ENCODE peak calls at places on chromosome 2, in four cellular contexts. One of them, this sample, is unnamed. For H3K27me3, the result is how much of the 10 kb centered on the place peaks cover.

GRCh38 chr2:240705204-240705781 is 13.6 kb downstream of the AQP12A start:
- DNase-seq in PC-3: no peak
- DNase-seq in tibial nerve: no peak
- DNase-seq in mammary epithelial cell: no peak
- DNase-seq in this sample: no peak

GRCh38 chr2:73830871-73831401 is 2.2 kb downstream of the STAMBP start:
- DNase-seq in tibial nerve: no peak
- DNase-seq in PC-3: peak
- DNase-seq in mammary epithelial cell: peak
- DNase-seq in this sample: peak

GRCh38 chr2:20515293-20516220 is 68.7 kb downstream of the RHOB start:
- DNase-seq in mammary epithelial cell: no peak
- DNase-seq in PC-3: no peak
- DNase-seq in tibial nerve: no peak
- DNase-seq in this sample: no peak

GRCh38 chr2:71082402-71083252 is 14.2 kb downstream of the NAGK start:
- DNase-seq in mammary epithelial cell: no peak
- DNase-seq in PC-3: no peak
- DNase-seq in tibial nerve: no peak
- DNase-seq in this sample: no peak

GRCh38 chr2:130843321-130843985 is 6.7 kb downstream of the ARHGEF4 start:
- DNase-seq in mammary epithelial cell: no peak
- DNase-seq in tibial nerve: no peak
- DNase-seq in PC-3: no peak
- DNase-seq in this sample: no peak

GRCh38 chr2:69298261-69298660 is 88.8 kb downstream of the GFPT1 start:
- DNase-seq in mammary epithelial cell: peak
- DNase-seq in tibial nerve: no peak
- DNase-seq in PC-3: peak
- DNase-seq in this sample: peak

GRCh38 chr2:172698041-172698863 is 37.4 kb upstream of the RAPGEF4 start:
- DNase-seq in PC-3: peak
- DNase-seq in mammary epithelial cell: peak
- DNase-seq in tibial nerve: no peak
- DNase-seq in this sample: peak

GRCh38 chr2:47219970-47220369 is 64.9 kb upstream of the STPG4 start:
- DNase-seq in PC-3: no peak
- DNase-seq in mammary epithelial cell: no peak
- DNase-seq in tibial nerve: no peak
- DNase-seq in this sample: no peak

GRCh38 chr2:33616873-33617272 is 17.8 kb upstream of the FAM98A start:
- DNase-seq in tibial nerve: no peak
- DNase-seq in PC-3: no peak
- DNase-seq in mammary epithelial cell: no peak
- DNase-seq in this sample: no peak

GRCh38 chr2:240557101-240557751 is 562 bp downstream of the ANKMY1 start:
- DNase-seq in PC-3: no peak
- DNase-seq in tibial nerve: no peak
- DNase-seq in mammary epithelial cell: no peak
- DNase-seq in this sample: no peak

GRCh38 chr2:230162981-230163380 is 56.8 kb downstream of the SP110 start:
- DNase-seq in mammary epithelial cell: no peak
- DNase-seq in tibial nerve: no peak
- DNase-seq in PC-3: no peak
- DNase-seq in this sample: no peak

GRCh38 chr2:18860179-18860578 is 270.8 kb upstream of the NT5C1B start:
- DNase-seq in tibial nerve: no peak
- DNase-seq in mammary epithelial cell: no peak
- DNase-seq in PC-3: no peak
- DNase-seq in this sample: no peak

GRCh38 chr2:12715878-12716249 is 872 bp upstream of the TRIB2 start:
- DNase-seq in PC-3: peak
- DNase-seq in tibial nerve: peak
- DNase-seq in mammary epithelial cell: peak
- DNase-seq in this sample: no peak

GRCh38 chr2:177328056-177328455 is 63.5 kb upstream of the NFE2L2 start:
- DNase-seq in mammary epithelial cell: no peak
- DNase-seq in tibial nerve: no peak
- DNase-seq in PC-3: no peak
- DNase-seq in this sample: no peak

GRCh38 chr2:74648009-74648443 is at the start of gene M1AP:
- DNase-seq in mammary epithelial cell: no peak
- DNase-seq in tibial nerve: no peak
- DNase-seq in PC-3: no peak
- DNase-seq in this sample: no peak

GRCh38 chr2:239725551-239725890 is 299.6 kb downstream of the NDUFA10 start:
- DNase-seq in mammary epithelial cell: no peak
- DNase-seq in tibial nerve: no peak
- DNase-seq in PC-3: no peak
- DNase-seq in this sample: no peak

GRCh38 chr2:127092306-127092705 is 14.6 kb downstream of the BIN1 start:
- DNase-seq in PC-3: no peak
- DNase-seq in mammary epithelial cell: no peak
- DNase-seq in tibial nerve: no peak
- DNase-seq in this sample: no peak

GRCh38 chr2:109563294-109563693 is 50.5 kb downstream of the SEPTIN10 start:
- DNase-seq in PC-3: peak
- DNase-seq in mammary epithelial cell: no peak
- DNase-seq in tibial nerve: no peak
- DNase-seq in this sample: no peak

GRCh38 chr2:71934595-71935263 is 212.9 kb downstream of the CYP26B1 start:
- DNase-seq in PC-3: no peak
- DNase-seq in mammary epithelial cell: no peak
- DNase-seq in tibial nerve: no peak
- DNase-seq in this sample: no peak

GRCh38 chr2:28818053-28818452 is 7.4 kb downstream of the SPDYA start:
- DNase-seq in tibial nerve: no peak
- DNase-seq in mammary epithelial cell: no peak
- DNase-seq in PC-3: no peak
- DNase-seq in this sample: no peak

GRCh38 chr2:130850788-130851623 is 14.3 kb downstream of the ARHGEF4 start:
- DNase-seq in mammary epithelial cell: no peak
- DNase-seq in PC-3: no peak
- DNase-seq in tibial nerve: no peak
- DNase-seq in this sample: no peak

GRCh38 chr2:217964658-217965161 is 38.1 kb downstream of the TNS1 start:
- DNase-seq in mammary epithelial cell: no peak
- DNase-seq in tibial nerve: no peak
- DNase-seq in PC-3: no peak
- DNase-seq in this sample: no peak

GRCh38 chr2:122808286-122808969 is 1053.0 kb downstream of the TSN start:
- DNase-seq in tibial nerve: no peak
- DNase-seq in PC-3: peak
- DNase-seq in mammary epithelial cell: no peak
- DNase-seq in this sample: no peak

GRCh38 chr2:46072146-46072820 is 224.9 kb upstream of the EPAS1 start:
- DNase-seq in PC-3: no peak
- DNase-seq in tibial nerve: no peak
- DNase-seq in mammary epithelial cell: no peak
- DNase-seq in this sample: no peak

GRCh38 chr2:95053543-95053942 is 28.0 kb downstream of the MAL start:
- DNase-seq in mammary epithelial cell: no peak
- DNase-seq in PC-3: no peak
- DNase-seq in tibial nerve: no peak
- DNase-seq in this sample: no peak

GRCh38 chr2:121408641-121409040 is 122.0 kb upstream of the RNU4ATAC start:
- DNase-seq in tibial nerve: no peak
- DNase-seq in mammary epithelial cell: no peak
- DNase-seq in PC-3: peak
- DNase-seq in this sample: no peak

GRCh38 chr2:178163395-178163794 is 30.9 kb upstream of the OSBPL6 start:
- DNase-seq in tibial nerve: no peak
- DNase-seq in mammary epithelial cell: peak
- DNase-seq in PC-3: peak
- DNase-seq in this sample: no peak

GRCh38 chr2:41042343-41042742 is 590.5 kb upstream of the SLC8A1 start:
- DNase-seq in tibial nerve: no peak
- DNase-seq in PC-3: peak
- DNase-seq in mammary epithelial cell: no peak
- DNase-seq in this sample: no peak

GRCh38 chr2:235966932-235967331 is 201.3 kb downstream of the GBX2 start:
- DNase-seq in tibial nerve: no peak
- DNase-seq in mammary epithelial cell: no peak
- DNase-seq in PC-3: no peak
- DNase-seq in this sample: no peak

GRCh38 chr2:127048969-127049897 is 57.7 kb downstream of the BIN1 start:
- DNase-seq in PC-3: no peak
- DNase-seq in tibial nerve: no peak
- DNase-seq in mammary epithelial cell: no peak
- DNase-seq in this sample: no peak

GRCh38 chr2:45706028-45706427 is 54.6 kb downstream of the PRKCE start:
- DNase-seq in mammary epithelial cell: no peak
- DNase-seq in tibial nerve: no peak
- DNase-seq in PC-3: no peak
- DNase-seq in this sample: no peak

GRCh38 chr2:66509326-66509811 is 74.4 kb downstream of the MEIS1 start:
- DNase-seq in tibial nerve: no peak
- DNase-seq in PC-3: peak
- DNase-seq in mammary epithelial cell: peak
- DNase-seq in this sample: peak

GRCh38 chr2:128458438-128458837 is 139.8 kb upstream of the HS6ST1 start:
- DNase-seq in PC-3: peak
- DNase-seq in mammary epithelial cell: no peak
- DNase-seq in tibial nerve: no peak
- DNase-seq in this sample: no peak

GRCh38 chr2:108587621-108588020 is 53.4 kb downstream of the LIMS1 start:
- DNase-seq in mammary epithelial cell: peak
- DNase-seq in tibial nerve: no peak
- DNase-seq in PC-3: peak
- DNase-seq in this sample: no peak

GRCh38 chr2:10814571-10815331 is 2.2 kb upstream of the PDIA6 start:
- DNase-seq in PC-3: peak
- DNase-seq in tibial nerve: no peak
- DNase-seq in mammary epithelial cell: no peak
- DNase-seq in this sample: no peak

GRCh38 chr2:27960237-27960912 is 69.8 kb downstream of the BABAM2 start:
- DNase-seq in PC-3: peak
- DNase-seq in mammary epithelial cell: peak
- DNase-seq in tibial nerve: no peak
- DNase-seq in this sample: peak

GRCh38 chr2:48795065-48795464 is 39.5 kb upstream of the LHCGR start:
- DNase-seq in mammary epithelial cell: no peak
- DNase-seq in tibial nerve: no peak
- DNase-seq in PC-3: no peak
- DNase-seq in this sample: no peak
- H3K4me3 ChIP-seq in mammary epithelial cell: no peak
- H3K4me3 ChIP-seq in tibial nerve: no peak
- H3K4me3 ChIP-seq in PC-3: no peak
- H3K4me3 ChIP-seq in this sample: no peak

GRCh38 chr2:61141151-61141550 is 20.8 kb upstream of the C2orf74 start:
- DNase-seq in tibial nerve: no peak
- DNase-seq in PC-3: no peak
- DNase-seq in mammary epithelial cell: no peak
- DNase-seq in this sample: no peak

GRCh38 chr2:61134141-61134540 is 27.8 kb upstream of the C2orf74 start:
- DNase-seq in PC-3: no peak
- DNase-seq in tibial nerve: no peak
- DNase-seq in mammary epithelial cell: no peak
- DNase-seq in this sample: no peak

GRCh38 chr2:61138859-61139258 is 23.1 kb upstream of the C2orf74 start:
- DNase-seq in PC-3: no peak
- DNase-seq in mammary epithelial cell: no peak
- DNase-seq in tibial nerve: no peak
- DNase-seq in this sample: no peak

DNA sequence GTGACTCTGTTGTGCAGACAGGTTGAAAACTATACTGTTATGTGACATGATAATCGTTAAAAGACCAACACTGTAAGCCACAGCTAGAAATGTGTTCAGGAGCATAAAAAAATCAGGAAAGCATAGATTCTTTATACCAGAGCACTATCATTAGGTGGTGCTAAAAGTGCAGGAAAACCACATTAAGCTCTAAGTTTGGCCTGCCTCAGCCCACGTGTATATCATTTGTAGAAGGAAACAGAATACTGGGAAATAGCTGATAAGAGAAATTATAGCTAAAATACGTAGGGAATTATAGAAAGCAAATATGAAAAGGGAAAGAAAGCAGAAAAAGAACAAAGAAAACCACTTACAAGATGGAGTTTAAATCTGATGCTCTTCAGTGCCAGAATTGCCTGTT is 26.5 kb upstream of the C2orf74 start:
- DNase-seq in mammary epithelial cell: peak
- DNase-seq in tibial nerve: no peak
- DNase-seq in PC-3: peak
- DNase-seq in this sample: no peak
- TF ChIP-seq CTCF in mammary epithelial cell: peak
- TF ChIP-seq CTCF in tibial nerve: peak
- TF ChIP-seq CTCF in PC-3: peak
- TF ChIP-seq CTCF in this sample: peak

GRCh38 chr2:111983478-111984212 is 71.4 kb upstream of the TMEM87B start:
- DNase-seq in mammary epithelial cell: no peak
- DNase-seq in PC-3: no peak
- DNase-seq in tibial nerve: no peak
- DNase-seq in this sample: no peak

GRCh38 chr2:111982822-111983221 is 72.2 kb upstream of the TMEM87B start:
- DNase-seq in mammary epithelial cell: no peak
- DNase-seq in PC-3: no peak
- DNase-seq in tibial nerve: no peak
- DNase-seq in this sample: no peak

GRCh38 chr2:111986116-111986900 is 68.8 kb upstream of the TMEM87B start:
- DNase-seq in PC-3: no peak
- DNase-seq in tibial nerve: no peak
- DNase-seq in mammary epithelial cell: no peak
- DNase-seq in this sample: no peak

GRCh38 chr2:111985514-111985913 is 69.6 kb upstream of the TMEM87B start:
- DNase-seq in PC-3: no peak
- DNase-seq in mammary epithelial cell: no peak
- DNase-seq in tibial nerve: no peak
- DNase-seq in this sample: no peak

DNA sequence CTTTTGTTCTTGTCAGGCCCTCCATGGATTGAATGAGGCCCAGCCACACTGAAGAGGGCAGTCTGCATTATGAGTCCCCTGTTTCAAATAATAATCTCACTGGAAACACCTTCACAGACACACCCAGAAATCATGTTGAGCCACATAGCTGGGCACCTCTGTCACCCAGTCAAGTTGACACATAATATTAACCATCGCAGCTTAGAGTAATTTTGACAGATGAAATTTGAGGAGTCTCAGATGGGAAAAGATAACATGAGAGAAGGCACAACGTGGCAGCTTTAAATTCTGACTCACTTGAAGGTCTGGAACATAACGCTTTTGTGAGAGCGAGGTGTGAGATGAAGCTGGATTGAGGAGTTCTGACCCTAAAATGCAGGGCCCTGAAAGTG is 70.9 kb upstream of the TMEM87B start:
- DNase-seq in tibial nerve: no peak
- DNase-seq in PC-3: peak
- DNase-seq in mammary epithelial cell: peak
- DNase-seq in this sample: no peak
- H3K27me3 ChIP-seq in tibial nerve: under half
- H3K27me3 ChIP-seq in PC-3: under half
- H3K27me3 ChIP-seq in mammary epithelial cell: under half
- H3K27me3 ChIP-seq in this sample: under half

DNA sequence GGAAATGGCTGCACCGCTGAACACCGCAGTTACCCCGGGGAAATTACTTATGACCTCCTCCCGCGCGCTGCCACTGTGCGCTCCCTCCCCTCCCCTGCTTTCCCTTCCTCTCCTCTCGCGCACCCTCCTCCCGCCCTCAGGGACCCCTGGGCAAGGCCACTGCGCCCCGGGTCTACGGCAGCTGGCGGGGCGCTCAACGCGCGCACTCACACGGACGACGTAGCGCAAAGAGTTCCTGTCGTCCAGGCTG is 7.9 kb downstream of the ALPP start:
- DNase-seq in tibial nerve: no peak
- DNase-seq in mammary epithelial cell: no peak
- DNase-seq in PC-3: no peak
- DNase-seq in this sample: no peak
- H3K4me3 ChIP-seq in tibial nerve: no peak
- H3K4me3 ChIP-seq in mammary epithelial cell: no peak
- H3K4me3 ChIP-seq in PC-3: no peak
- H3K4me3 ChIP-seq in this sample: peak